ENCODE peak calls at places on chromosomes 16 and 17, in six cellular contexts. Y is transverse colon; Q is GM23248; M is neuronal stem cell; G is bronchial epithelial cell; U is CD8-positive, alpha-beta T cell. N is an unnamed sample.

GRCh38 chr17:57086069-57086930 is 1.3 kb downstream of the AKAP1 start:
- DNase-seq in Y (peak; percentile 83), Q (peak; percentile 58), M (peak; percentile 14), G (peak; percentile 38), U (peak; percentile 16), N (peak; percentile 3)

GRCh38 chr16:89905511-89906140 is 13.0 kb upstream of the MC1R start:
- DNase-seq in Y (no peak), Q (peak; percentile 30), M (no peak), G (no peak), U (no peak), N (no peak)

GRCh38 chr17:38558751-38559024 is 47.1 kb downstream of the SRCIN1 start:
- DNase-seq in Y (no peak), Q (no peak), M (no peak), G (peak; percentile 20), U (no peak), N (no peak)

GRCh38 chr16:88924834-88925539 is 52.0 kb downstream of the CBFA2T3 start:
- DNase-seq in Y (no peak), Q (peak; percentile 97), M (no peak), G (peak; percentile 43), U (no peak), N (no peak)

GRCh38 chr16:85421338-85422123 is 191.6 kb upstream of the GSE1 start:
- DNase-seq in Y (no peak), Q (no peak), M (no peak), G (no peak), U (no peak), N (no peak)

GRCh38 chr17:77432034-77432554 is 291.3 kb downstream of the SEC14L1 start:
- DNase-seq in Y (no peak), Q (no peak), M (no peak), G (no peak), U (no peak), N (no peak)

GRCh38 chr17:16407911-16408588 is 7.3 kb upstream of the TRPV2 start:
- DNase-seq in Y (peak; percentile 71), Q (peak; percentile 54), M (no peak), G (peak; percentile 40), U (no peak), N (no peak)

GRCh38 chr16:75244844-75245758 is 6.3 kb downstream of the BCAR1 start:
- DNase-seq in Y (peak; percentile 74), Q (peak; percentile 99), M (peak; percentile 75), G (peak; percentile 69), U (no peak), N (no peak)

GRCh38 chr16:74226361-74226979 is 70.1 kb upstream of the PSMD7 start:
- DNase-seq in Y (no peak), Q (peak; percentile 35), M (peak; percentile 12), G (no peak), U (no peak), N (no peak)

GRCh38 chr16:49857423-49858181 is 1.7 kb upstream of the ZNF423 start:
- DNase-seq in Y (peak; percentile 76), Q (peak; percentile 60), M (peak; percentile 66), G (peak; percentile 13), U (peak; percentile 18), N (peak; percentile 2)

GRCh38 chr17:19387921-19388521 is 1.0 kb upstream of the MFAP4 start:
- DNase-seq in Y (no peak), Q (peak; percentile 95), M (no peak), G (peak; percentile 23), U (no peak), N (no peak)

GRCh38 chr16:46573008-46573833 is 48.0 kb downstream of the SHCBP1 start:
- DNase-seq in Y (no peak), Q (peak; percentile 59), M (no peak), G (peak; percentile 25), U (no peak), N (no peak)

GRCh38 chr16:89706446-89707260 is 5.1 kb upstream of the SPATA2L start:
- DNase-seq in Y (no peak), Q (no peak), M (no peak), G (no peak), U (no peak), N (no peak)

GRCh38 chr17:43468746-43469544 is 14.8 kb upstream of the DHX8 start:
- DNase-seq in Y (no peak), Q (peak; percentile 98), M (no peak), G (peak; percentile 100), U (no peak), N (no peak)

GRCh38 chr17:73605444-73605843 is 38.8 kb downstream of the SDK2 start:
- DNase-seq in Y (no peak), Q (no peak), M (no peak), G (no peak), U (no peak), N (no peak)

GRCh38 chr17:74970395-74970794 is 2.2 kb downstream of the HID1 start:
- DNase-seq in Y (no peak), Q (no peak), M (no peak), G (no peak), U (no peak), N (no peak)

GRCh38 chr16:85752511-85753420 is 1.9 kb upstream of the C16orf74 start:
- DNase-seq in Y (peak; percentile 46), Q (no peak), M (no peak), G (peak; percentile 58), U (no peak), N (no peak)

GRCh38 chr16:30346286-30346685 is 8.8 kb downstream of the CD2BP2 start:
- DNase-seq in Y (no peak), Q (no peak), M (no peak), G (no peak), U (no peak), N (no peak)

GRCh38 chr17:81828656-81829055 is 4.4 kb downstream of the MCRIP1 start:
- DNase-seq in Y (no peak), Q (no peak), M (no peak), G (no peak), U (no peak), N (no peak)

GRCh38 chr17:82024859-82025258 is 1.8 kb downstream of the LRRC45 start:
- DNase-seq in Y (no peak), Q (no peak), M (no peak), G (no peak), U (no peak), N (no peak)

GRCh38 chr16:88527186-88527936 is 42.8 kb upstream of the ZC3H18 start:
- DNase-seq in Y (peak; percentile 71), Q (peak; percentile 74), M (peak; percentile 66), G (peak; percentile 16), U (peak; percentile 60), N (peak; percentile 45)

GRCh38 chr16:89115216-89115949 is 21.7 kb downstream of the ACSF3 start:
- DNase-seq in Y (peak; percentile 85), Q (no peak), M (no peak), G (peak; percentile 39), U (peak; percentile 90), N (peak; percentile 92)

GRCh38 chr17:11245187-11245586 is 4.2 kb downstream of the SHISA6 start:
- DNase-seq in Y (no peak), Q (no peak), M (no peak), G (no peak), U (no peak), N (no peak)

GRCh38 chr17:11240841-11241610 is at the start of gene SHISA6:
- DNase-seq in Y (no peak), Q (no peak), M (peak; percentile 46), G (no peak), U (no peak), N (no peak)

GRCh38 chr17:11241611-11242226 is 706 bp downstream of the SHISA6 start:
- DNase-seq in Y (peak; percentile 33), Q (no peak), M (no peak), G (no peak), U (no peak), N (no peak)

GRCh38 chr17:11245792-11246191 is 4.8 kb downstream of the SHISA6 start:
- DNase-seq in Y (no peak), Q (no peak), M (no peak), G (no peak), U (no peak), N (no peak)

GRCh38 chr17:11244781-11245180 is 3.8 kb downstream of the SHISA6 start:
- DNase-seq in Y (no peak), Q (no peak), M (no peak), G (no peak), U (no peak), N (no peak)
- H3K27me3 ChIP-seq in Y (peaks cover 47% of the 10 kb centered on the region), Q (peaks cover 13% of the 10 kb centered on the region), M (peaks cover 4% of the 10 kb centered on the region), G (peaks cover 14% of the 10 kb centered on the region), U (no peaks in the 10 kb centered on the region), N (no peaks in the 10 kb centered on the region)

GRCh38 chr16:53446090-53446489 is 11.8 kb downstream of the RBL2 start:
- DNase-seq in Y (no peak), Q (no peak), M (no peak), G (no peak), U (no peak), N (no peak)

GRCh38 chr16:53445534-53445933 is 11.3 kb downstream of the RBL2 start:
- DNase-seq in Y (no peak), Q (no peak), M (no peak), G (peak; percentile 89), U (no peak), N (no peak)

GRCh38 chr16:53449816-53450517 is 15.7 kb downstream of the RBL2 start:
- DNase-seq in Y (no peak), Q (no peak), M (no peak), G (peak; percentile 72), U (no peak), N (no peak)
- H3K4me3 ChIP-seq in Y (no peak overlapping the region), Q (no peak overlapping the region), M (no peak overlapping the region), G (no peak overlapping the region), U (peak overlapping the region; percentile 44), N (peak overlapping the region; percentile 31)

DNA sequence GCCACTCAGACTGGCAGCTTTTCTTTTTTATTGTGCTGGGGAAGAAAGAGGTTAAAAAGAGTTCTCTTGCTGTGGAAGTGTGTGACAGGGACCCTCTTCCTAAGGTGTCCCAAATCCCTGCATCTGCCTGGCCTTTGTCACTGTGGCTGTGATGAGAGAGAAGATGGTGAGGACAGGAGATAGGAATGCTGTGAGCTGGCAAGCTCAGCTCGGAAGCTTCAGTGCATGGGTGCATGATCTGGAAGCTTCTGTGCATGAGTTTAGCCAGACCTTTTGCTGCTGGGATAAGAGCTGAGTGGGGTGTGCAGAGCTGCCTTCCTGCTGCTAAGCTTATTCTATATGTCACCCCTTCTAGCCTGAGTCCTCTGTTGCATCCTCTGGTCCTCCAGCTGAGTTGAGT is 103.3 kb upstream of the CACNG3 start:
- DNase-seq in Y (no peak), Q (no peak), M (no peak), G (no peak), U (no peak), N (no peak)
- H3K36me3 ChIP-seq in Y (no peaks in the 10 kb centered on the region), Q (no peaks in the 10 kb centered on the region), M (no peaks in the 10 kb centered on the region), G (no peaks in the 10 kb centered on the region), U (peaks cover 20% of the 10 kb centered on the region), N (peaks cover 15% of the 10 kb centered on the region)

DNA sequence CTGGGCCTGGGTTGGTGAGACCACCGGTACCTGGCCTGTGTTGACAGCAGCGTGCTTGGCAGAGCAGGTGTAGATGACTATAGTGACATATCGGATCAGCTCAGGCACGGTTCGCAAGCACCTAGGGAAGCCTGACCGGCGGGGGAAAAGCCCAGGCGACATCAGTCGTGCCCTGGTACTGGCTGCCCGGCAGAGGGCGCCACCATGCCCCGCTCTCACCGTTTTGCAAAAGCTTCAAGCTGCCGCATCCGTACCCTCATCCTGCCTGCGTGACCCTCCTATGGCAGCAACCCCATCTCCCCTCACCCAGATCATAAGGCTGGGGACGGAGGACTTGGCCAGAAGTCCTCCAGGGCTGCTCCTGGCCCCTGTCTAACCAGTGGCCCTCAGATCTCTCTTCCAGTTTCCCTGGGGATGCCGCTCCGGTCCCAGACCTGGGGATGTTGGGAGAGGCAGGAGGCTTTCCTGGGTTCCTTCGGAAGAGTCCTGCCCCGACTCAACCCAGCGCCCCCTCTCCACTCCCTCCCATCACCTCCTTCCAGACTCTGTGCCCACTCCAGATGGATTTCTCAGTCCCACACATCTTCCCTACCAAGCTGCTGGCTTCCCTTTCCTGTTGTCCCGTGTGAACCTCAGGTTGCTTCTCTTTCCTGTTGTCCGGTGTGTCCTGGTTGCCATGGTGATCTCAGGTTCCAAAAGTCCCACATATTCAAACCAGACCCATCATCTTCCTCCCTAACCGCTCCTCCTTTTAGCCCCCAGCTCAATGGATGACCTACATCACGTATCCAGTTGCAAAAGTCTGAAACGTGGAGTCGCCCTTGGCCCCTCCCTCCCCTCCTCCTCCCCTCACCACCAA is 13.7 kb downstream of the ALOX12B start:
- DNase-seq in Y (peak; percentile 79), Q (peak; percentile 78), M (peak; percentile 67), G (peak; percentile 64), U (peak; percentile 86), N (peak; percentile 67)
- H3K27me3 ChIP-seq in Y (peaks cover 73% of the 10 kb centered on the region), Q (peaks cover 56% of the 10 kb centered on the region), M (peaks cover 24% of the 10 kb centered on the region), G (peaks cover 17% of the 10 kb centered on the region), U (peaks cover 11% of the 10 kb centered on the region), N (peaks cover 21% of the 10 kb centered on the region)